ENCODE peak calls at places on chromosome 14, in five cellular contexts. Z is nephron progenitor cell; X is CD4-positive, alpha-beta T cell; Q is hepatocyte; F is H9. N is an unnamed sample.

GRCh38 chr14:74952195-74952665 is 3.2 kb downstream of the PGF start:
- DNase-seq in Z (no peak), X (no peak), Q (no peak), F (no peak), N (no peak)

GRCh38 chr14:93926209-93926872 is 803 bp upstream of the FAM181A start:
- DNase-seq in Z (no peak), X (no peak), Q (no peak), F (no peak), N (no peak)

GRCh38 chr14:66724996-66725395 is 217.0 kb downstream of the GPHN start:
- DNase-seq in Z (no peak), X (no peak), Q (no peak), F (no peak), N (no peak)

GRCh38 chr14:71651228-71651627 is 281.0 kb upstream of the RGS6 start:
- DNase-seq in Z (no peak), X (no peak), Q (peak; percentile 50), F (no peak), N (peak; percentile 91)

GRCh38 chr14:101480747-101481530 is 80.4 kb upstream of the DIO3 start:
- DNase-seq in Z (no peak), X (no peak), Q (peak; percentile 68), F (peak; percentile 15), N (peak; percentile 27)

GRCh38 chr14:72869407-72870329 is 24.2 kb downstream of the DPF3 start:
- DNase-seq in Z (no peak), X (no peak), Q (no peak), F (no peak), N (no peak)

GRCh38 chr14:21455592-21455911 is 371 bp downstream of the CHD8 start:
- DNase-seq in Z (no peak), X (no peak), Q (peak; percentile 62), F (no peak), N (peak; percentile 25)

GRCh38 chr14:99538733-99539132 is 57.5 kb downstream of the CCNK start:
- DNase-seq in Z (no peak), X (no peak), Q (no peak), F (no peak), N (no peak)

GRCh38 chr14:30906752-30907658 is 32.6 kb downstream of the COCH start:
- DNase-seq in Z (no peak), X (no peak), Q (peak; percentile 8), F (no peak), N (no peak)

GRCh38 chr14:91354979-91355685 is 62.5 kb downstream of the CCDC88C start:
- DNase-seq in Z (peak; percentile 51), X (no peak), Q (no peak), F (peak; percentile 80), N (no peak)
- TF ChIP-seq CTCF in Z (peak; percentile 51), X (peak; percentile 60), Q (peak; percentile 14), F (peak; percentile 83), N (peak; percentile 43)

GRCh38 chr14:92610849-92611271 is 97.3 kb downstream of the RIN3 start:
- DNase-seq in Z (no peak), X (no peak), Q (no peak), F (no peak), N (no peak)

GRCh38 chr14:92609955-92610354 is 96.4 kb downstream of the RIN3 start:
- DNase-seq in Z (no peak), X (no peak), Q (no peak), F (no peak), N (no peak)

GRCh38 chr14:92615451-92615850 is 101.9 kb downstream of the RIN3 start:
- DNase-seq in Z (no peak), X (peak; percentile 63), Q (no peak), F (no peak), N (no peak)

GRCh38 chr14:92613681-92614260 is 100.2 kb downstream of the RIN3 start:
- DNase-seq in Z (no peak), X (no peak), Q (no peak), F (no peak), N (no peak)

DNA sequence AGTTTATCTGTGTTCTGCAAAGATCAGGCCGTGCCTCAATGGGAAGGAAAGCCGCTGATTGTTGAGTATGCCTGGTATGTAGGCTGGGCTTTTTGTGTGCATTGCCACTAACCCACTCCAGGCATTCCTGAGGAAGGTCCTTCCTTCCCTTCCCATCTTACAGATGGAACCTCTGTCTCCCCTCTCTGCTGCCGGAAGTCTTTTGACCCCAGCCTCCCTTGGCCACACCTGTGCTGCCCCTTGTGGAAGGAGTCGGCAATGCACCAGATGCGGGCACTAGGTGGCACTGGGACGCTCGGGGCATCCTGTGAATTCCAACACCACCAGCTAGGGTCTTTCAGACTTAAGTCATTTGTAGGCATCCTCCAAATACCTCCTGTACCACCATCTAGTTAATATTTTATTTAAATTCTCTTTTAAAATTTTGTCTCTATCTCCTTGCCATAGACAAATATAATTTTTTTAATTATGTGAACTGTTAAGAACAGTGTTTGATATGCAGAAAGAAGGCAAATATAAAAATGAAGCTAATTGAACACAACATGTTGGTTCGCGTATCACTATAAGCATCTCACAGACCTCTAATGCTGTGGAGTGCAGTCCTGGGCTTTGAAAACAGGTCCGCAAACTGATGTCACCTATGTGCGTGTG is 99.6 kb downstream of the RIN3 start:
- DNase-seq in Z (peak; percentile 62), X (peak; percentile 59), Q (no peak), F (peak; percentile 83), N (no peak)
- TF ChIP-seq CTCF in Z (peak; percentile 56), X (peak; percentile 96), Q (peak; percentile 49), F (peak; percentile 96), N (peak; percentile 84)

DNA sequence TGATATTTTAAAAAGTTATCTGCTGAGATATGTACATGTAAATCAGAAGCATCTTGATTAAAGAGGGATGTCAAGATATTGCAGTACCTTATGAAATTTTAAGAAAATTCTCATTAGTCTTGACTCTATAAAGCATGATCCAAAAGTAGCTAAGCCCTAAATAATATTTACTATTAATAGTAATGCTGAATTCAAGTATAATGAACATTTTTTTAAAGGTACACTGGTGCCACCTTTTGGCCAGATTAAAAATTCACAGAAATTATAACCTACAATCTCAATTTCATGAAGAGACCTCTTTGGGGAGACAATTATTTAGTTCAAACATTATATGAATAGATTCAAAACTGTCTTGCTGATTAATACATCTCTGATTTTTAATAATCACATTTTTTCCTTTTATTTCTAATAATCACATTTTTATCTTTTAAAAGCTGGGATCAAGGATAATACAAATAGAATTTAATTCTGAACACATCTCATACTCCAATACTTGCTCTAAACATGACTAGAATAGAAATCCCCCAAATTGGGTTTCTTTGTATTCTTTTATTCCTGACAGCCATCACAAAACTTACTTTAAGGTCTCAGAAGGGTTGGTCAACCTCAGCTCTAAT is 13.4 kb downstream of the AKAP5 start:
- DNase-seq in Z (no peak), X (no peak), Q (no peak), F (no peak), N (no peak)
- TF ChIP-seq CTCF in Z (peak; percentile 25), X (peak; percentile 75), Q (peak; percentile 58), F (peak; percentile 45), N (peak; percentile 77)

GRCh38 chr14:104756477-104757237 is 3.7 kb downstream of the SIVA1 start:
- DNase-seq in Z (no peak), X (no peak), Q (no peak), F (no peak), N (no peak)
- TF ChIP-seq CTCF in Z (no peak), X (no peak), Q (no peak), F (no peak), N (no peak)

GRCh38 chr14:33188880-33189279 is 250.2 kb downstream of the NPAS3 start:
- DNase-seq in Z (no peak), X (no peak), Q (no peak), F (no peak), N (no peak)

GRCh38 chr14:33186656-33187055 is 248.0 kb downstream of the NPAS3 start:
- DNase-seq in Z (no peak), X (no peak), Q (no peak), F (no peak), N (no peak)

GRCh38 chr14:33184587-33184986 is 245.9 kb downstream of the NPAS3 start:
- DNase-seq in Z (no peak), X (no peak), Q (no peak), F (no peak), N (no peak)
- TF ChIP-seq CTCF in Z (no peak), X (no peak), Q (peak; percentile 22), F (peak; percentile 44), N (no peak)

GRCh38 chr14:104724981-104725771 is 1.1 kb downstream of the ADSS1 start:
- DNase-seq in Z (peak; percentile 63), X (no peak), Q (peak; percentile 67), F (peak; percentile 82), N (peak; percentile 21)
- TF ChIP-seq CTCF in Z (peak; percentile 41), X (no peak), Q (no peak), F (peak; percentile 54), N (peak; percentile 56)

GRCh38 chr14:33201116-33201515 is 262.4 kb downstream of the NPAS3 start:
- DNase-seq in Z (no peak), X (no peak), Q (no peak), F (no peak), N (no peak)
- TF ChIP-seq CTCF in Z (no peak), X (no peak), Q (no peak), F (no peak), N (no peak)

DNA sequence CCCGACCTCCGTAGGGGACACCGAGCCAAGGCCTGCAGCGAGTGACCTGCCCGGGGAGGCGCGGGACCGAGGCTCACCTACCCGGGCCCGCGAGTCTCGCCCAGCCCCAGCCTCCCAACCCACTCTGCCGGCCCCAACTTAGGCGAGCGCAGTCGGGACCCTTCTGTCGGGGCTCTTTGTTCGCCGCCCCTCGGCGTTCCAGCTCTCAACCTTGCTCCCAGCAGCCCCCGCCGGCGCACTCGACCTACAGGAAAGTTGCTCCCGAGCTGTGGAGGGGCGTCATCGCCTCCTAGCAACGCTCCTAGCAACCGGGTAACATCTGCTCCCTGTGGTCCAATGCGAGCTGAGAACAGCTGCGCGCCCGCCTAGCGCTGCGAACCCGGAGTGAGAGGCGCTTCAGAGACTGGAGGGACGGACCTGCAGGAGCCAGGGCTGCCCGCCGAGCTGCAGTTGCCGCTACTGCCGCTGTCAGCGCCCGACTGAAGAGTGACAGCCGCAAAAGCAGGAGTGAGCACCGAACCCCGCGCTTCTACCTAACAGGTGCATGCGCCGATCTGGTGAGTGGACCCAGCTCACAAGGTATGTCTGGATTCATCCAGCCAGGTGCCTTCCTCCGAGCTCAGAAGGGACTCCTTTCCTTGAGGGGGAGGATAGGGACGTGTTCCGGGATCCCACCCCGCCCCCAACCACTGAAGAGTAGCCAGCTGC is 354.9 kb downstream of the SNAPC1 start:
- DNase-seq in Z (peak; percentile 92), X (peak; percentile 27), Q (peak; percentile 88), F (peak; percentile 98), N (peak; percentile 70)
- TF ChIP-seq CTCF in Z (peak; percentile 47), X (peak; percentile 32), Q (peak; percentile 46), F (peak; percentile 63), N (peak; percentile 62)

DNA sequence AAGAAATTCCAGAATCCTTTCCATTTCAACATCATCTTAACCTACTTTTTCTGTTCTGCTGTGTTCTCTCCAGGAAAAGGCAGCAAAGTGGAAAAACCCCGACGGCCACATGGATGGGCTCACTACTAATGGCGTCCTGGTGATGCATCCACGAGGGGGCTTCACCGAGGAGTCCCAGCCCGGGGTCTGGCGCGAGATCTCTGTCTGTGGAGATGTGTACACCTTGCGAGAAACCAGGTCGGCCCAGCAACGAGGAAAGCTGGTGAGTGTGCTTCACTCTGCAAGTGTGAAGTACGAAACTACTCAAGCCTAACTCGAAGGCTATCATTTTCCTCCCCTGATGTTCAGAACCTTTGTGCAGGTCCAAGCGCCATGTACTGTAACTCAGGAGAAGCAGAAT is 172.0 kb downstream of the PELI2 start:
- DNase-seq in Z (no peak), X (no peak), Q (no peak), F (no peak), N (no peak)
- TF ChIP-seq CTCF in Z (no peak), X (no peak), Q (no peak), F (no peak), N (no peak)

N was measured in HFFc6.